ENCODE peak calls at places on chromosome 15, in six cellular contexts. B, Q, A, U, M and F are unnamed samples.

GRCh38 chr15:94620632-94621031 is 389.3 kb downstream of the MCTP2 start:
- DNase-seq in M (no peak), U (no peak), A (no peak), B (no peak), Q (no peak), F (no peak)

GRCh38 chr15:99538261-99538660 is 27.5 kb upstream of the MEF2A start:
- DNase-seq in M (no peak), Q (no peak), B (no peak), U (no peak), A (no peak), F (no peak)

GRCh38 chr15:21262851-21263400 is 177.4 kb downstream of the POTEB3 start:
- DNase-seq in A (no peak), B (no peak), M (no peak), Q (no peak), U (no peak), F (no peak)

GRCh38 chr15:65730560-65731172 is 61.4 kb downstream of the DENND4A start:
- DNase-seq in B (no peak), M (no peak), U (peak; percentile 21), A (no peak), Q (no peak), F (no peak)

GRCh38 chr15:42035362-42035761 is 14.5 kb upstream of the PLA2G4E start:
- DNase-seq in A (no peak), U (no peak), M (no peak), Q (no peak), B (peak; percentile 90), F (peak; percentile 17)

GRCh38 chr15:34279341-34279740 is 54.5 kb downstream of the EMC4 start:
- DNase-seq in B (no peak), M (no peak), Q (no peak), A (no peak), U (peak; percentile 10), F (no peak)

GRCh38 chr15:91465696-91466095 is 365.6 kb downstream of the SV2B start:
- DNase-seq in A (no peak), U (no peak), M (no peak), Q (no peak), B (no peak), F (no peak)

GRCh38 chr15:69893863-69894262 is 203.9 kb downstream of the TLE3 start:
- DNase-seq in U (peak; percentile 71), A (peak; percentile 87), M (peak; percentile 91), B (no peak), Q (peak; percentile 87), F (no peak)

GRCh38 chr15:89119489-89120478 is 31.5 kb downstream of the ABHD2 start:
- DNase-seq in A (no peak), B (peak; percentile 83), U (peak; percentile 80), M (peak; percentile 67), Q (no peak), F (peak; percentile 62)

GRCh38 chr15:91407237-91407889 is 307.3 kb downstream of the SV2B start:
- DNase-seq in U (no peak), A (no peak), M (peak; percentile 22), B (no peak), Q (no peak), F (peak; percentile 48)

GRCh38 chr15:28961391-28961790 is 75.6 kb downstream of the APBA2 start:
- DNase-seq in M (no peak), B (no peak), Q (no peak), A (no peak), U (no peak), F (no peak)

GRCh38 chr15:83914906-83915305 is 261.0 kb downstream of the ADAMTSL3 start:
- DNase-seq in Q (no peak), B (no peak), A (no peak), U (no peak), M (no peak), F (no peak)

GRCh38 chr15:34282384-34282783 is 55.2 kb downstream of the SLC12A6 start:
- DNase-seq in A (no peak), B (no peak), Q (no peak), U (no peak), M (no peak), F (no peak)

GRCh38 chr15:34213690-34214089 is 3.8 kb upstream of the KATNBL1 start:
- DNase-seq in U (no peak), M (no peak), A (no peak), Q (no peak), B (no peak), F (no peak)

GRCh38 chr15:49058559-49058958 is 12.3 kb upstream of the SECISBP2L start:
- DNase-seq in U (no peak), Q (no peak), A (no peak), B (no peak), M (no peak), F (no peak)

GRCh38 chr15:63080638-63081250 is 38.2 kb downstream of the TPM1 start:
- DNase-seq in A (no peak), Q (no peak), M (no peak), B (no peak), U (no peak), F (no peak)

GRCh38 chr15:42385980-42386695 is 26.8 kb downstream of the CAPN3 start:
- DNase-seq in Q (no peak), B (peak; percentile 43), M (no peak), A (no peak), U (no peak), F (no peak)

GRCh38 chr15:65518633-65519285 is 1.3 kb upstream of the DPP8 start:
- DNase-seq in Q (no peak), A (no peak), M (no peak), B (no peak), U (no peak), F (no peak)

GRCh38 chr15:99153026-99153535 is 48.2 kb downstream of the SYNM start:
- DNase-seq in B (peak; percentile 21), A (no peak), U (no peak), Q (no peak), M (no peak), F (no peak)

GRCh38 chr15:69610264-69610663 is 157.6 kb downstream of the RPLP1 start:
- DNase-seq in Q (no peak), U (no peak), M (no peak), B (no peak), A (no peak), F (no peak)

GRCh38 chr15:66841953-66842681 is 140.1 kb downstream of the SMAD6 start:
- DNase-seq in A (peak; percentile 29), Q (peak; percentile 54), M (peak; percentile 92), U (peak; percentile 93), B (no peak), F (peak; percentile 89)

GRCh38 chr15:88624156-88624970 is 3.2 kb downstream of the AEN start:
- DNase-seq in U (no peak), B (no peak), M (peak; percentile 39), A (peak; percentile 57), Q (no peak), F (no peak)

GRCh38 chr15:75178171-75178937 is 23.3 kb upstream of the C15orf39 start:
- DNase-seq in M (no peak), Q (peak; percentile 63), B (peak; percentile 67), A (no peak), U (no peak), F (no peak)

GRCh38 chr15:69861331-69862171 is 236.2 kb downstream of the TLE3 start:
- DNase-seq in M (no peak), B (no peak), A (no peak), U (no peak), Q (no peak), F (no peak)

GRCh38 chr15:58139631-58140522 is 1.7 kb downstream of the AQP9 start:
- DNase-seq in Q (no peak), U (peak; percentile 64), A (no peak), B (no peak), M (peak; percentile 62), F (no peak)

GRCh38 chr15:81940467-81941451 is 105.1 kb downstream of the MEX3B start:
- DNase-seq in A (no peak), M (no peak), Q (no peak), B (no peak), U (peak; percentile 48), F (no peak)

GRCh38 chr15:100244796-100245495 is 96.8 kb downstream of the ADAMTS17 start:
- DNase-seq in M (no peak), U (no peak), A (no peak), Q (no peak), B (peak; percentile 23), F (no peak)

GRCh38 chr15:49620174-49620573 is 444 bp downstream of the FAM227B start:
- DNase-seq in M (peak; percentile 10), Q (no peak), B (no peak), A (peak; percentile 24), U (no peak), F (no peak)

GRCh38 chr15:29821416-29822099 is 710 bp downstream of the TJP1 start:
- DNase-seq in A (peak; percentile 76), M (peak; percentile 75), Q (peak; percentile 71), U (peak; percentile 54), B (peak; percentile 94), F (peak; percentile 63)

GRCh38 chr15:64693134-64693533 is 82.3 kb downstream of the RBPMS2 start:
- DNase-seq in Q (no peak), M (peak; percentile 85), A (peak; percentile 69), U (peak; percentile 85), B (no peak), F (no peak)